ENCODE peak calls at places on chromosome 1, in five cellular contexts. B is activated T-cell treated with anti-CD3 and anti-CD28 coated beads, Interleukin-2, amount 50 U/mL, for 48 hours; E is breast epithelium; F is BE2C; U is HFFc6. T is an unnamed sample.

GRCh38 chr1:182315157-182315556 is 76.4 kb downstream of the GLUL start:
- DNase-seq in U (no peak), B (no peak), F (no peak), E (no peak), T (no peak)

GRCh38 chr1:160971618-160972056 is 17.0 kb upstream of the ITLN2 start:
- DNase-seq in F (no peak), U (no peak), B (peak; percentile 45), E (no peak), T (no peak)

GRCh38 chr1:83516369-83516768 is 482.6 kb downstream of the TTLL7 start:
- DNase-seq in F (no peak), U (no peak), E (no peak), B (no peak), T (no peak)

GRCh38 chr1:184215274-184215925 is 163.9 kb downstream of the TSEN15 start:
- DNase-seq in E (no peak), F (peak; percentile 51), U (no peak), B (no peak), T (no peak)

GRCh38 chr1:206769331-206769731 is 1.2 kb upstream of the IL19 start:
- DNase-seq in B (peak; percentile 76), U (no peak), F (no peak), E (no peak), T (peak; percentile 78)

GRCh38 chr1:221772107-221772506 is 30.2 kb upstream of the DUSP10 start:
- DNase-seq in B (no peak), E (no peak), F (no peak), U (no peak), T (no peak)

GRCh38 chr1:206066479-206067171 is 13.7 kb downstream of the RHEX start:
- DNase-seq in U (no peak), E (no peak), F (no peak), B (no peak), T (no peak)

GRCh38 chr1:174680101-174680500 is 232.3 kb downstream of the GPR52 start:
- DNase-seq in B (no peak), F (no peak), E (no peak), U (no peak), T (no peak)

T was measured in activated CD8-positive, alpha-beta memory T cell treated with anti-CD3 and anti-CD28 coated beads, Interleukin-2, amount 50 U/mL, for 48 hours.